ENCODE peak calls at places on chromosomes 4 and X, in four cellular contexts. One of them, this sample, is unnamed.
A peak's percentile ranks its signal among the peaks of the same experiment; 100 is the strongest.

GRCh38 chr4:166257276-166257675 is 384.2 kb downstream of the TLL1 start:
- DNase-seq in neural progenitor cell: no peak
- DNase-seq in NCI-H1436: no peak
- DNase-seq in left ventricle myocardium superior: no peak
- DNase-seq in this sample: no peak

GRCh38 chr4:577499-578450 is 1.7 kb upstream of the TMEM271 start:
- DNase-seq in NCI-H1436: peak; percentile 23
- DNase-seq in neural progenitor cell: peak; percentile 70
- DNase-seq in left ventricle myocardium superior: no peak
- DNase-seq in this sample: no peak

GRCh38 chrX:151708821-151709220 is 7.0 kb upstream of the FATE1 start:
- DNase-seq in left ventricle myocardium superior: no peak
- DNase-seq in neural progenitor cell: no peak
- DNase-seq in NCI-H1436: no peak
- DNase-seq in this sample: no peak

GRCh38 chr4:22661443-22661842 is 31.3 kb upstream of the GBA3 start:
- DNase-seq in left ventricle myocardium superior: no peak
- DNase-seq in neural progenitor cell: no peak
- DNase-seq in NCI-H1436: no peak
- DNase-seq in this sample: no peak

GRCh38 chrX:95835223-95835622 is 849.4 kb upstream of the DIAPH2 start:
- DNase-seq in left ventricle myocardium superior: no peak
- DNase-seq in neural progenitor cell: no peak
- DNase-seq in NCI-H1436: no peak
- DNase-seq in this sample: no peak

GRCh38 chr4:111685205-111685604 is 460.0 kb upstream of the FAM241A start:
- DNase-seq in left ventricle myocardium superior: no peak
- DNase-seq in neural progenitor cell: no peak
- DNase-seq in NCI-H1436: no peak
- DNase-seq in this sample: no peak

GRCh38 chrX:85493821-85494220 is 114.4 kb upstream of the POF1B start:
- DNase-seq in left ventricle myocardium superior: no peak
- DNase-seq in NCI-H1436: no peak
- DNase-seq in neural progenitor cell: no peak
- DNase-seq in this sample: no peak

GRCh38 chrX:29477878-29478277 is 737.5 kb upstream of the MAGEB2 start:
- DNase-seq in neural progenitor cell: no peak
- DNase-seq in NCI-H1436: no peak
- DNase-seq in left ventricle myocardium superior: no peak
- DNase-seq in this sample: no peak

GRCh38 chr4:84319124-84319523 is 180.0 kb downstream of the NKX6-1 start:
- DNase-seq in left ventricle myocardium superior: no peak
- DNase-seq in NCI-H1436: no peak
- DNase-seq in neural progenitor cell: no peak
- DNase-seq in this sample: no peak

GRCh38 chrX:17737707-17738001 is 361 bp downstream of the SCML1 start:
- DNase-seq in left ventricle myocardium superior: no peak
- DNase-seq in neural progenitor cell: no peak
- DNase-seq in NCI-H1436: no peak
- DNase-seq in this sample: no peak

GRCh38 chr4:151854731-151855130 is 93.9 kb upstream of the GATB start:
- DNase-seq in neural progenitor cell: no peak
- DNase-seq in left ventricle myocardium superior: no peak
- DNase-seq in NCI-H1436: no peak
- DNase-seq in this sample: no peak

GRCh38 chr4:168550071-168550766 is 53.4 kb downstream of the PALLD start:
- DNase-seq in NCI-H1436: no peak
- DNase-seq in neural progenitor cell: no peak
- DNase-seq in left ventricle myocardium superior: no peak
- DNase-seq in this sample: no peak

GRCh38 chrX:119041175-119041574 is 31.6 kb upstream of the CT47C1 start:
- DNase-seq in left ventricle myocardium superior: peak; percentile 31
- DNase-seq in NCI-H1436: no peak
- DNase-seq in neural progenitor cell: no peak
- DNase-seq in this sample: no peak

GRCh38 chr4:125322363-125322730 is 7.6 kb downstream of the FAT4 start:
- DNase-seq in NCI-H1436: no peak
- DNase-seq in neural progenitor cell: no peak
- DNase-seq in left ventricle myocardium superior: no peak
- DNase-seq in this sample: no peak

GRCh38 chrX:7110821-7111276 is 36.7 kb upstream of the STS start:
- DNase-seq in NCI-H1436: no peak
- DNase-seq in neural progenitor cell: no peak
- DNase-seq in left ventricle myocardium superior: no peak
- DNase-seq in this sample: no peak

GRCh38 chrX:124719060-124719459 is 372.7 kb downstream of the SH2D1A start:
- DNase-seq in left ventricle myocardium superior: no peak
- DNase-seq in NCI-H1436: no peak
- DNase-seq in neural progenitor cell: no peak
- DNase-seq in this sample: no peak

GRCh38 chr4:44257461-44257860 is 191.1 kb downstream of the KCTD8 start:
- DNase-seq in NCI-H1436: no peak
- DNase-seq in left ventricle myocardium superior: no peak
- DNase-seq in neural progenitor cell: no peak
- DNase-seq in this sample: no peak

GRCh38 chrX:79325263-79325958 is 41.7 kb downstream of the ITM2A start:
- DNase-seq in left ventricle myocardium superior: no peak
- DNase-seq in NCI-H1436: no peak
- DNase-seq in neural progenitor cell: peak; percentile 14
- DNase-seq in this sample: no peak

GRCh38 chrX:12987340-12987739 is 12.4 kb downstream of the TMSB4X start:
- DNase-seq in left ventricle myocardium superior: no peak
- DNase-seq in neural progenitor cell: no peak
- DNase-seq in NCI-H1436: no peak
- DNase-seq in this sample: no peak

GRCh38 chr4:98873059-98873458 is 55.9 kb downstream of the EIF4E start:
- DNase-seq in neural progenitor cell: no peak
- DNase-seq in left ventricle myocardium superior: no peak
- DNase-seq in NCI-H1436: no peak
- DNase-seq in this sample: no peak

GRCh38 chr4:107562306-107562705 is 157.7 kb downstream of the PAPSS1 start:
- DNase-seq in neural progenitor cell: no peak
- DNase-seq in left ventricle myocardium superior: no peak
- DNase-seq in NCI-H1436: no peak
- DNase-seq in this sample: no peak

GRCh38 chr4:179307297-179308136 is 1865.3 kb upstream of the AGA start:
- DNase-seq in left ventricle myocardium superior: no peak
- DNase-seq in NCI-H1436: peak; percentile 1
- DNase-seq in neural progenitor cell: peak; percentile 71
- DNase-seq in this sample: no peak

GRCh38 chrX:44874481-44875184 is 1.6 kb downstream of the KDM6A start:
- DNase-seq in neural progenitor cell: peak; percentile 48
- DNase-seq in NCI-H1436: no peak
- DNase-seq in left ventricle myocardium superior: no peak
- DNase-seq in this sample: no peak

GRCh38 chr4:6095897-6096296 is 77.7 kb upstream of the C4orf50 start:
- DNase-seq in NCI-H1436: no peak
- DNase-seq in neural progenitor cell: no peak
- DNase-seq in left ventricle myocardium superior: no peak
- DNase-seq in this sample: no peak

GRCh38 chrX:143601809-143602208 is 34.1 kb downstream of the SLITRK4 start:
- DNase-seq in neural progenitor cell: no peak
- DNase-seq in NCI-H1436: no peak
- DNase-seq in left ventricle myocardium superior: no peak
- DNase-seq in this sample: no peak

GRCh38 chrX:41275661-41276609 is 58.0 kb upstream of the DDX3X start:
- DNase-seq in NCI-H1436: no peak
- DNase-seq in neural progenitor cell: peak; percentile 62
- DNase-seq in left ventricle myocardium superior: peak; percentile 75
- DNase-seq in this sample: peak; percentile 19

GRCh38 chr4:62210521-62210920 is 1010.4 kb downstream of the ADGRL3 start:
- DNase-seq in NCI-H1436: no peak
- DNase-seq in left ventricle myocardium superior: no peak
- DNase-seq in neural progenitor cell: no peak
- DNase-seq in this sample: no peak

GRCh38 chrX:53316860-53317237 is 35.5 kb upstream of the IQSEC2 start:
- DNase-seq in left ventricle myocardium superior: no peak
- DNase-seq in NCI-H1436: no peak
- DNase-seq in neural progenitor cell: no peak
- DNase-seq in this sample: no peak

GRCh38 chrX:14697453-14697852 is 168.1 kb downstream of the GLRA2 start:
- DNase-seq in neural progenitor cell: peak; percentile 55
- DNase-seq in NCI-H1436: peak; percentile 4
- DNase-seq in left ventricle myocardium superior: no peak
- DNase-seq in this sample: peak; percentile 7

GRCh38 chr4:110492522-110492921 is 16.6 kb downstream of the ENPEP start:
- DNase-seq in NCI-H1436: no peak
- DNase-seq in neural progenitor cell: no peak
- DNase-seq in left ventricle myocardium superior: no peak
- DNase-seq in this sample: no peak

GRCh38 chr4:54986095-54986846 is 139.1 kb downstream of the KDR start:
- DNase-seq in left ventricle myocardium superior: no peak
- DNase-seq in neural progenitor cell: peak; percentile 63
- DNase-seq in NCI-H1436: no peak
- DNase-seq in this sample: no peak